ENCODE peak calls at places on chromosomes 16 and 17, in seven cellular contexts. One of them, this sample, is unnamed.

GRCh38 chr17:55845385-55845784 is 94.5 kb downstream of the PCTP start:
- ATAC-seq in right lobe of liver: peak; percentile 80
- ATAC-seq in naive B cell: no peak
- ATAC-seq in gastroesophageal sphincter: peak; percentile 86
- ATAC-seq in GM23338: peak; percentile 100
- ATAC-seq in WTC11: peak; percentile 99
- ATAC-seq in activated CD8-positive, alpha-beta T cell treated with anti-CD3 and anti-CD28 coated beads, Interleukin-2, amount 10 ng/mL, durations not matched to agents 7 days and 5 days: no peak
- ATAC-seq in this sample: no peak

GRCh38 chr17:49029841-49030240 is 32.7 kb downstream of the IGF2BP1 start:
- ATAC-seq in right lobe of liver: no peak
- ATAC-seq in naive B cell: no peak
- ATAC-seq in gastroesophageal sphincter: no peak
- ATAC-seq in GM23338: no peak
- ATAC-seq in WTC11: no peak
- ATAC-seq in activated CD8-positive, alpha-beta T cell treated with anti-CD3 and anti-CD28 coated beads, Interleukin-2, amount 10 ng/mL, durations not matched to agents 7 days and 5 days: no peak
- ATAC-seq in this sample: no peak

GRCh38 chr17:64125937-64126336 is 4.0 kb downstream of the ERN1 start:
- ATAC-seq in right lobe of liver: no peak
- ATAC-seq in naive B cell: no peak
- ATAC-seq in gastroesophageal sphincter: no peak
- ATAC-seq in GM23338: no peak
- ATAC-seq in WTC11: no peak
- ATAC-seq in activated CD8-positive, alpha-beta T cell treated with anti-CD3 and anti-CD28 coated beads, Interleukin-2, amount 10 ng/mL, durations not matched to agents 7 days and 5 days: no peak
- ATAC-seq in this sample: no peak

GRCh38 chr16:85086347-85087291 is 25.7 kb downstream of the CIBAR2 start:
- ATAC-seq in right lobe of liver: peak; percentile 67
- ATAC-seq in naive B cell: peak; percentile 74
- ATAC-seq in gastroesophageal sphincter: peak; percentile 56
- ATAC-seq in GM23338: peak; percentile 22
- ATAC-seq in WTC11: peak; percentile 34
- ATAC-seq in activated CD8-positive, alpha-beta T cell treated with anti-CD3 and anti-CD28 coated beads, Interleukin-2, amount 10 ng/mL, durations not matched to agents 7 days and 5 days: peak; percentile 94
- ATAC-seq in this sample: peak; percentile 76

GRCh38 chr16:81861503-81861902 is 82.4 kb downstream of the PLCG2 start:
- ATAC-seq in right lobe of liver: no peak
- ATAC-seq in naive B cell: no peak
- ATAC-seq in gastroesophageal sphincter: peak; percentile 41
- ATAC-seq in GM23338: no peak
- ATAC-seq in WTC11: no peak
- ATAC-seq in activated CD8-positive, alpha-beta T cell treated with anti-CD3 and anti-CD28 coated beads, Interleukin-2, amount 10 ng/mL, durations not matched to agents 7 days and 5 days: no peak
- ATAC-seq in this sample: no peak

GRCh38 chr17:78053777-78054468 is 74.6 kb downstream of the TMC6 start:
- ATAC-seq in right lobe of liver: no peak
- ATAC-seq in naive B cell: no peak
- ATAC-seq in gastroesophageal sphincter: no peak
- ATAC-seq in GM23338: no peak
- ATAC-seq in WTC11: no peak
- ATAC-seq in activated CD8-positive, alpha-beta T cell treated with anti-CD3 and anti-CD28 coated beads, Interleukin-2, amount 10 ng/mL, durations not matched to agents 7 days and 5 days: no peak
- ATAC-seq in this sample: no peak

GRCh38 chr17:44940768-44941167 is 6.8 kb downstream of the KIF18B start:
- ATAC-seq in right lobe of liver: no peak
- ATAC-seq in naive B cell: no peak
- ATAC-seq in gastroesophageal sphincter: no peak
- ATAC-seq in GM23338: no peak
- ATAC-seq in WTC11: no peak
- ATAC-seq in activated CD8-positive, alpha-beta T cell treated with anti-CD3 and anti-CD28 coated beads, Interleukin-2, amount 10 ng/mL, durations not matched to agents 7 days and 5 days: no peak
- ATAC-seq in this sample: no peak

GRCh38 chr17:58324409-58325288 is 3.9 kb downstream of the TSPOAP1 start:
- ATAC-seq in right lobe of liver: peak; percentile 80
- ATAC-seq in naive B cell: peak; percentile 6
- ATAC-seq in gastroesophageal sphincter: peak; percentile 80
- ATAC-seq in GM23338: peak; percentile 71
- ATAC-seq in WTC11: peak; percentile 42
- ATAC-seq in activated CD8-positive, alpha-beta T cell treated with anti-CD3 and anti-CD28 coated beads, Interleukin-2, amount 10 ng/mL, durations not matched to agents 7 days and 5 days: no peak
- ATAC-seq in this sample: no peak

GRCh38 chr16:74811911-74812310 is 37.3 kb upstream of the FA2H start:
- ATAC-seq in right lobe of liver: no peak
- ATAC-seq in naive B cell: no peak
- ATAC-seq in gastroesophageal sphincter: no peak
- ATAC-seq in GM23338: no peak
- ATAC-seq in WTC11: no peak
- ATAC-seq in activated CD8-positive, alpha-beta T cell treated with anti-CD3 and anti-CD28 coated beads, Interleukin-2, amount 10 ng/mL, durations not matched to agents 7 days and 5 days: no peak
- ATAC-seq in this sample: no peak

GRCh38 chr16:29806096-29806579 is at the start of gene MAZ:
- ATAC-seq in right lobe of liver: peak; percentile 3
- ATAC-seq in naive B cell: no peak
- ATAC-seq in gastroesophageal sphincter: peak; percentile 8
- ATAC-seq in GM23338: peak; percentile 0
- ATAC-seq in WTC11: no peak
- ATAC-seq in activated CD8-positive, alpha-beta T cell treated with anti-CD3 and anti-CD28 coated beads, Interleukin-2, amount 10 ng/mL, durations not matched to agents 7 days and 5 days: no peak
- ATAC-seq in this sample: peak; percentile 3

GRCh38 chr16:85331685-85332084 is 219.4 kb upstream of the CIBAR2 start:
- ATAC-seq in right lobe of liver: no peak
- ATAC-seq in naive B cell: no peak
- ATAC-seq in gastroesophageal sphincter: no peak
- ATAC-seq in GM23338: no peak
- ATAC-seq in WTC11: no peak
- ATAC-seq in activated CD8-positive, alpha-beta T cell treated with anti-CD3 and anti-CD28 coated beads, Interleukin-2, amount 10 ng/mL, durations not matched to agents 7 days and 5 days: no peak
- ATAC-seq in this sample: no peak

GRCh38 chr17:47946929-47947397 is 5.6 kb downstream of the PNPO start:
- ATAC-seq in right lobe of liver: peak; percentile 60
- ATAC-seq in naive B cell: peak; percentile 86
- ATAC-seq in gastroesophageal sphincter: peak; percentile 67
- ATAC-seq in GM23338: peak; percentile 76
- ATAC-seq in WTC11: peak; percentile 87
- ATAC-seq in activated CD8-positive, alpha-beta T cell treated with anti-CD3 and anti-CD28 coated beads, Interleukin-2, amount 10 ng/mL, durations not matched to agents 7 days and 5 days: peak; percentile 78
- ATAC-seq in this sample: peak; percentile 82

GRCh38 chr17:39863244-39863917 is 731 bp downstream of the IKZF3 start:
- ATAC-seq in right lobe of liver: no peak
- ATAC-seq in naive B cell: peak; percentile 2
- ATAC-seq in gastroesophageal sphincter: no peak
- ATAC-seq in GM23338: no peak
- ATAC-seq in WTC11: no peak
- ATAC-seq in activated CD8-positive, alpha-beta T cell treated with anti-CD3 and anti-CD28 coated beads, Interleukin-2, amount 10 ng/mL, durations not matched to agents 7 days and 5 days: peak; percentile 12
- ATAC-seq in this sample: no peak

GRCh38 chr16:49521706-49522325 is 148.2 kb downstream of the C16orf78 start:
- ATAC-seq in right lobe of liver: no peak
- ATAC-seq in naive B cell: no peak
- ATAC-seq in gastroesophageal sphincter: no peak
- ATAC-seq in GM23338: peak; percentile 44
- ATAC-seq in WTC11: no peak
- ATAC-seq in activated CD8-positive, alpha-beta T cell treated with anti-CD3 and anti-CD28 coated beads, Interleukin-2, amount 10 ng/mL, durations not matched to agents 7 days and 5 days: no peak
- ATAC-seq in this sample: peak; percentile 16

GRCh38 chr17:35596530-35597233 is 9.6 kb downstream of the AP2B1 start:
- ATAC-seq in right lobe of liver: no peak
- ATAC-seq in naive B cell: no peak
- ATAC-seq in gastroesophageal sphincter: no peak
- ATAC-seq in GM23338: peak; percentile 100
- ATAC-seq in WTC11: peak; percentile 99
- ATAC-seq in activated CD8-positive, alpha-beta T cell treated with anti-CD3 and anti-CD28 coated beads, Interleukin-2, amount 10 ng/mL, durations not matched to agents 7 days and 5 days: no peak
- ATAC-seq in this sample: no peak

GRCh38 chr17:11122908-11123307 is 118.1 kb upstream of the SHISA6 start:
- ATAC-seq in right lobe of liver: no peak
- ATAC-seq in naive B cell: no peak
- ATAC-seq in gastroesophageal sphincter: no peak
- ATAC-seq in GM23338: no peak
- ATAC-seq in WTC11: no peak
- ATAC-seq in activated CD8-positive, alpha-beta T cell treated with anti-CD3 and anti-CD28 coated beads, Interleukin-2, amount 10 ng/mL, durations not matched to agents 7 days and 5 days: no peak
- ATAC-seq in this sample: no peak

GRCh38 chr17:43401293-43401692 is 2.5 kb downstream of the ARL4D start:
- ATAC-seq in right lobe of liver: no peak
- ATAC-seq in naive B cell: no peak
- ATAC-seq in gastroesophageal sphincter: peak; percentile 63
- ATAC-seq in GM23338: no peak
- ATAC-seq in WTC11: no peak
- ATAC-seq in activated CD8-positive, alpha-beta T cell treated with anti-CD3 and anti-CD28 coated beads, Interleukin-2, amount 10 ng/mL, durations not matched to agents 7 days and 5 days: no peak
- ATAC-seq in this sample: no peak

GRCh38 chr17:3418222-3418621 is 7.1 kb downstream of the OR3A3 start:
- ATAC-seq in right lobe of liver: no peak
- ATAC-seq in naive B cell: no peak
- ATAC-seq in gastroesophageal sphincter: no peak
- ATAC-seq in GM23338: no peak
- ATAC-seq in WTC11: no peak
- ATAC-seq in activated CD8-positive, alpha-beta T cell treated with anti-CD3 and anti-CD28 coated beads, Interleukin-2, amount 10 ng/mL, durations not matched to agents 7 days and 5 days: no peak
- ATAC-seq in this sample: no peak

GRCh38 chr17:69477900-69478266 is 63.4 kb downstream of the MAP2K6 start:
- ATAC-seq in right lobe of liver: no peak
- ATAC-seq in naive B cell: no peak
- ATAC-seq in gastroesophageal sphincter: no peak
- ATAC-seq in GM23338: no peak
- ATAC-seq in WTC11: no peak
- ATAC-seq in activated CD8-positive, alpha-beta T cell treated with anti-CD3 and anti-CD28 coated beads, Interleukin-2, amount 10 ng/mL, durations not matched to agents 7 days and 5 days: no peak
- ATAC-seq in this sample: no peak

GRCh38 chr17:61409301-61410099 is 9.9 kb downstream of the TBX2 start:
- ATAC-seq in right lobe of liver: peak; percentile 51
- ATAC-seq in naive B cell: peak; percentile 44
- ATAC-seq in gastroesophageal sphincter: peak; percentile 61
- ATAC-seq in GM23338: peak; percentile 1
- ATAC-seq in WTC11: peak; percentile 3
- ATAC-seq in activated CD8-positive, alpha-beta T cell treated with anti-CD3 and anti-CD28 coated beads, Interleukin-2, amount 10 ng/mL, durations not matched to agents 7 days and 5 days: peak; percentile 50
- ATAC-seq in this sample: peak; percentile 56

GRCh38 chr17:1227365-1227764 is 42.9 kb upstream of the BHLHA9 start:
- ATAC-seq in right lobe of liver: no peak
- ATAC-seq in naive B cell: no peak
- ATAC-seq in gastroesophageal sphincter: no peak
- ATAC-seq in GM23338: no peak
- ATAC-seq in WTC11: no peak
- ATAC-seq in activated CD8-positive, alpha-beta T cell treated with anti-CD3 and anti-CD28 coated beads, Interleukin-2, amount 10 ng/mL, durations not matched to agents 7 days and 5 days: no peak
- ATAC-seq in this sample: no peak

GRCh38 chr16:87465306-87465705 is 27.5 kb downstream of the ZCCHC14 start:
- ATAC-seq in right lobe of liver: peak; percentile 86
- ATAC-seq in naive B cell: no peak
- ATAC-seq in gastroesophageal sphincter: peak; percentile 86
- ATAC-seq in GM23338: no peak
- ATAC-seq in WTC11: no peak
- ATAC-seq in activated CD8-positive, alpha-beta T cell treated with anti-CD3 and anti-CD28 coated beads, Interleukin-2, amount 10 ng/mL, durations not matched to agents 7 days and 5 days: no peak
- ATAC-seq in this sample: no peak

GRCh38 chr17:75876190-75876937 is 2.0 kb downstream of the TRIM47 start:
- ATAC-seq in right lobe of liver: peak; percentile 73
- ATAC-seq in naive B cell: peak; percentile 72
- ATAC-seq in gastroesophageal sphincter: no peak
- ATAC-seq in GM23338: peak; percentile 63
- ATAC-seq in WTC11: peak; percentile 61
- ATAC-seq in activated CD8-positive, alpha-beta T cell treated with anti-CD3 and anti-CD28 coated beads, Interleukin-2, amount 10 ng/mL, durations not matched to agents 7 days and 5 days: peak; percentile 64
- ATAC-seq in this sample: peak; percentile 70

GRCh38 chr16:89096768-89097527 is 3.3 kb downstream of the ACSF3 start:
- ATAC-seq in right lobe of liver: no peak
- ATAC-seq in naive B cell: no peak
- ATAC-seq in gastroesophageal sphincter: no peak
- ATAC-seq in GM23338: no peak
- ATAC-seq in WTC11: no peak
- ATAC-seq in activated CD8-positive, alpha-beta T cell treated with anti-CD3 and anti-CD28 coated beads, Interleukin-2, amount 10 ng/mL, durations not matched to agents 7 days and 5 days: peak; percentile 77
- ATAC-seq in this sample: peak; percentile 4

GRCh38 chr17:79022507-79022991 is 1.4 kb upstream of the C1QTNF1 start:
- ATAC-seq in right lobe of liver: peak; percentile 56
- ATAC-seq in naive B cell: no peak
- ATAC-seq in gastroesophageal sphincter: no peak
- ATAC-seq in GM23338: no peak
- ATAC-seq in WTC11: no peak
- ATAC-seq in activated CD8-positive, alpha-beta T cell treated with anti-CD3 and anti-CD28 coated beads, Interleukin-2, amount 10 ng/mL, durations not matched to agents 7 days and 5 days: no peak
- ATAC-seq in this sample: no peak

GRCh38 chr16:54422569-54422978 is 136.0 kb upstream of the IRX3 start:
- ATAC-seq in right lobe of liver: peak; percentile 2
- ATAC-seq in naive B cell: no peak
- ATAC-seq in gastroesophageal sphincter: no peak
- ATAC-seq in GM23338: no peak
- ATAC-seq in WTC11: no peak
- ATAC-seq in activated CD8-positive, alpha-beta T cell treated with anti-CD3 and anti-CD28 coated beads, Interleukin-2, amount 10 ng/mL, durations not matched to agents 7 days and 5 days: no peak
- ATAC-seq in this sample: peak; percentile 4

GRCh38 chr17:28074010-28074409 is 31.5 kb downstream of the NLK start:
- ATAC-seq in right lobe of liver: no peak
- ATAC-seq in naive B cell: no peak
- ATAC-seq in gastroesophageal sphincter: no peak
- ATAC-seq in GM23338: no peak
- ATAC-seq in WTC11: no peak
- ATAC-seq in activated CD8-positive, alpha-beta T cell treated with anti-CD3 and anti-CD28 coated beads, Interleukin-2, amount 10 ng/mL, durations not matched to agents 7 days and 5 days: no peak
- ATAC-seq in this sample: no peak

This sample was measured in stimulated activated memory B cell treated with anti-CD40 and anti-IgM and Interleukin-4, amounts not matched to agents 10 μg/mL and 1 μg/mL and 100 μg/mL, for 72 hours.